ENCODE peak calls at places on chromosomes 1 and 21, in five cellular contexts. W is HFF-Myc, R is astrocyte of the spinal cord, C is left ventricle myocardium inferior, E is psoas muscle. S is an unnamed sample.

GRCh38 chr1:40439247-40439646 is 11.0 kb upstream of the ZFP69B start:
- DNase-seq in W (no peak), R (no peak), C (no peak), E (no peak), S (no peak)

GRCh38 chr21:38861989-38862683 is 56.4 kb downstream of the ETS2 start:
- DNase-seq in W (peak; percentile 42), R (no peak), C (no peak), E (no peak), S (peak; percentile 18)

GRCh38 chr1:210321552-210321951 is 7.2 kb upstream of the HHAT start:
- DNase-seq in W (no peak), R (no peak), C (no peak), E (no peak), S (no peak)

GRCh38 chr1:239909894-239910293 is 181.8 kb upstream of the FMN2 start:
- DNase-seq in W (no peak), R (peak; percentile 65), C (no peak), E (peak; percentile 52), S (peak; percentile 43)

GRCh38 chr1:20485527-20486456 is at the start of gene CAMK2N1:
- DNase-seq in W (no peak), R (peak; percentile 57), C (peak; percentile 83), E (peak; percentile 76), S (peak; percentile 49)

GRCh38 chr1:180269848-180270766 is 40.0 kb downstream of the LHX4 start:
- DNase-seq in W (no peak), R (no peak), C (no peak), E (no peak), S (no peak)

GRCh38 chr1:43441166-43441893 is 12.4 kb downstream of the HYI start:
- DNase-seq in W (no peak), R (no peak), C (no peak), E (no peak), S (no peak)

GRCh38 chr1:4689941-4690635 is 35.7 kb downstream of the AJAP1 start:
- DNase-seq in W (no peak), R (no peak), C (no peak), E (no peak), S (no peak)

GRCh38 chr21:25934771-25935224 is 200.0 kb downstream of the GABPA start:
- DNase-seq in W (peak; percentile 72), R (peak; percentile 96), C (peak; percentile 60), E (peak; percentile 73), S (peak; percentile 96)

GRCh38 chr1:220990417-220991337 is 111.4 kb downstream of the HLX start:
- DNase-seq in W (peak; percentile 62), R (peak; percentile 64), C (no peak), E (no peak), S (peak; percentile 68)

GRCh38 chr1:97630281-97630680 is 290.6 kb downstream of the DPYD start:
- DNase-seq in W (no peak), R (no peak), C (no peak), E (no peak), S (no peak)

GRCh38 chr1:8222789-8223188 is 95.1 kb upstream of the SLC45A1 start:
- DNase-seq in W (no peak), R (no peak), C (no peak), E (no peak), S (no peak)

GRCh38 chr1:190849346-190849745 is 371.7 kb upstream of the BRINP3 start:
- DNase-seq in W (no peak), R (no peak), C (no peak), E (no peak), S (no peak)

GRCh38 chr21:35852820-35853219 is 207.5 kb downstream of the SETD4 start:
- DNase-seq in W (no peak), R (no peak), C (no peak), E (no peak), S (no peak)

GRCh38 chr1:192810253-192810880 is 1.5 kb downstream of the RGS2 start:
- DNase-seq in W (no peak), R (no peak), C (peak; percentile 22), E (no peak), S (peak; percentile 60)

GRCh38 chr1:206909167-206909882 is 12.1 kb downstream of the IL24 start:
- DNase-seq in W (no peak), R (no peak), C (peak; percentile 48), E (peak; percentile 66), S (peak; percentile 72)

GRCh38 chr1:210250998-210251679 is 18.5 kb downstream of the SERTAD4 start:
- DNase-seq in W (no peak), R (peak; percentile 79), C (peak; percentile 40), E (peak; percentile 34), S (no peak)

GRCh38 chr1:89254658-89255287 is 17.9 kb downstream of the GBP5 start:
- DNase-seq in W (no peak), R (no peak), C (no peak), E (no peak), S (peak; percentile 10)

GRCh38 chr1:46473991-46474390 is 15.6 kb upstream of the DMBX1 start:
- DNase-seq in W (no peak), R (no peak), C (no peak), E (no peak), S (peak; percentile 6)

GRCh38 chr1:159172599-159173291 is 1.3 kb downstream of the CADM3 start:
- DNase-seq in W (no peak), R (no peak), C (peak; percentile 33), E (peak; percentile 37), S (no peak)

GRCh38 chr1:66253330-66253921 is 280.5 kb upstream of the SGIP1 start:
- DNase-seq in W (peak; percentile 65), R (peak; percentile 82), C (no peak), E (no peak), S (peak; percentile 89)

GRCh38 chr1:113610372-113610771 is 148.9 kb downstream of the PHTF1 start:
- DNase-seq in W (no peak), R (no peak), C (no peak), E (no peak), S (no peak)

GRCh38 chr1:16241116-16241763 is 4.3 kb upstream of the CPLANE2 start:
- DNase-seq in W (no peak), R (no peak), C (no peak), E (no peak), S (no peak)

GRCh38 chr1:15475737-15476314 is at the start of gene CELA2B:
- DNase-seq in W (no peak), R (no peak), C (no peak), E (no peak), S (no peak)

GRCh38 chr21:24210130-24210529 is 1397.2 kb downstream of the MRPL39 start:
- DNase-seq in W (no peak), R (no peak), C (no peak), E (no peak), S (no peak)

GRCh38 chr21:40095477-40095876 is 228.2 kb downstream of the PCP4 start:
- DNase-seq in W (no peak), R (no peak), C (no peak), E (no peak), S (no peak)

GRCh38 chr1:13666317-13666716 is 33.7 kb upstream of the PRDM2 start:
- DNase-seq in W (no peak), R (no peak), C (no peak), E (no peak), S (no peak)

GRCh38 chr1:85262985-85263384 is 3.5 kb upstream of the C1orf52 start:
- DNase-seq in W (no peak), R (no peak), C (no peak), E (no peak), S (no peak)

GRCh38 chr1:246066553-246066952 is 440.5 kb downstream of the SMYD3 start:
- DNase-seq in W (no peak), R (no peak), C (no peak), E (no peak), S (no peak)

GRCh38 chr1:230710543-230710904 is 3.4 kb downstream of the AGT start:
- DNase-seq in W (no peak), R (no peak), C (no peak), E (no peak), S (no peak)

GRCh38 chr1:186304982-186305949 is 69.8 kb downstream of the TPR start:
- DNase-seq in W (no peak), R (peak; percentile 17), C (no peak), E (no peak), S (peak; percentile 66)

GRCh38 chr21:44397431-44398031 is 44.1 kb downstream of the TRPM2 start:
- DNase-seq in W (no peak), R (no peak), C (no peak), E (no peak), S (no peak)

GRCh38 chr1:72062584-72062983 is 219.8 kb downstream of the NEGR1 start:
- DNase-seq in W (no peak), R (peak; percentile 27), C (no peak), E (no peak), S (no peak)

GRCh38 chr1:238345837-238346236 is 455.1 kb upstream of the ZP4 start:
- DNase-seq in W (no peak), R (no peak), C (no peak), E (no peak), S (no peak)

GRCh38 chr21:45537111-45537745 is 5.0 kb downstream of the SLC19A1 start:
- DNase-seq in W (no peak), R (no peak), C (peak; percentile 11), E (peak; percentile 10), S (no peak)

GRCh38 chr1:79507770-79508169 is 501.2 kb upstream of the ADGRL4 start:
- DNase-seq in W (no peak), R (no peak), C (no peak), E (no peak), S (no peak)
- TF ChIP-seq CTCF in W (no peak), R (no peak), C (no peak), E (no peak), S (no peak)

GRCh38 chr1:115624859-115625258 is 16.9 kb upstream of the VANGL1 start:
- DNase-seq in W (no peak), R (no peak), C (no peak), E (no peak), S (peak; percentile 17)
- TF ChIP-seq CTCF in W (no peak), R (no peak), C (no peak), E (no peak), S (peak; percentile 17)

GRCh38 chr1:58566339-58566738 is 10.7 kb downstream of the TACSTD2 start:
- DNase-seq in W (no peak), R (no peak), C (no peak), E (no peak), S (no peak)

GRCh38 chr1:58570817-58571216 is 6.2 kb downstream of the TACSTD2 start:
- DNase-seq in W (no peak), R (no peak), C (no peak), E (no peak), S (no peak)

GRCh38 chr1:58568271-58568860 is 8.7 kb downstream of the TACSTD2 start:
- DNase-seq in W (no peak), R (no peak), C (no peak), E (no peak), S (no peak)

GRCh38 chr1:58570094-58570493 is 7.0 kb downstream of the TACSTD2 start:
- DNase-seq in W (no peak), R (no peak), C (no peak), E (no peak), S (no peak)

GRCh38 chr1:58568911-58569310 is 8.1 kb downstream of the TACSTD2 start:
- DNase-seq in W (no peak), R (no peak), C (no peak), E (no peak), S (no peak)
- TF ChIP-seq CTCF in W (no peak), R (no peak), C (no peak), E (no peak), S (no peak)

DNA sequence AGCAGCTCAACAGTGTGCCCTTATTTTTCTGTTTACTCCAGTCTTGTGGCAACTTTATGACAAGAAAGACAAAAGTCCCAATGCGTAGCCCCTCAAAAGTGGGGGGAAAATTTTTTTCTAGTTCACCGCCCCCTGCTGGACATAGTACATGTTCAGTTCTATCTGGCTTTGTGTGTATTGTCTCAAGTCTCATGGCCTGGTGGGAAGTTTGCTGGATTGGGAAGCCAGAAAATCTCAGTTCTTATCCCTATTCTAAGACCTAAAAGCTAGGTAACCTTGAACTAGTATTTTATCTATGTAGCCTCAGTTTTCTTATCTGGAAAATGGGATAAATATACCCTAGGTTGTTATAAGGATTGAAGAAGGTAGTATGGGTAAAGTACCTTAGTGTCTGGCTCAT is 55.8 kb upstream of the LDLRAP1 start:
- DNase-seq in W (no peak), R (no peak), C (no peak), E (no peak), S (no peak)
- TF ChIP-seq CTCF in W (peak; percentile 48), R (peak; percentile 44), C (peak; percentile 49), E (peak; percentile 45), S (peak; percentile 60)